ENCODE peak calls at places on chromosomes 7 and 10, in eight cellular contexts. K, S, N, L, F, O, J and C are unnamed samples.

GRCh38 chr10:683448-684071 is 5.9 kb downstream of the DIP2C start:
- DNase-seq in K (no peak), S (no peak), N (no peak), L (no peak), F (peak; percentile 91), O (peak; percentile 91), J (no peak), C (no peak)

GRCh38 chr10:6578221-6579192 is 1.6 kb downstream of the PRKCQ start:
- DNase-seq in K (no peak), S (peak; percentile 69), N (no peak), L (no peak), F (no peak), O (no peak), J (no peak), C (no peak)

GRCh38 chr10:58094985-58095718 is 172.5 kb downstream of the IPMK start:
- DNase-seq in K (no peak), S (no peak), N (peak; percentile 3), L (no peak), F (no peak), O (no peak), J (no peak), C (no peak)

GRCh38 chr10:130543787-130544186 is 407.6 kb downstream of the GLRX3 start:
- DNase-seq in K (no peak), S (no peak), N (no peak), L (no peak), F (no peak), O (no peak), J (no peak), C (no peak)

GRCh38 chr7:106006906-106007305 is 43.8 kb downstream of the CDHR3 start:
- DNase-seq in K (no peak), S (no peak), N (no peak), L (no peak), F (no peak), O (peak; percentile 39), J (no peak), C (no peak)

GRCh38 chr10:17062493-17063487 is 66.8 kb downstream of the CUBN start:
- DNase-seq in K (no peak), S (peak; percentile 31), N (no peak), L (no peak), F (peak; percentile 69), O (peak; percentile 82), J (peak; percentile 57), C (no peak)

GRCh38 chr7:72710983-72711382 is 117.0 kb downstream of the TYW1B start:
- DNase-seq in K (no peak), S (no peak), N (no peak), L (no peak), F (no peak), O (no peak), J (no peak), C (no peak)

GRCh38 chr10:112797908-112798307 is 152.1 kb upstream of the TCF7L2 start:
- DNase-seq in K (no peak), S (no peak), N (no peak), L (no peak), F (no peak), O (no peak), J (no peak), C (no peak)

GRCh38 chr7:42074079-42074478 is 162.9 kb downstream of the GLI3 start:
- DNase-seq in K (no peak), S (no peak), N (no peak), L (no peak), F (no peak), O (no peak), J (no peak), C (no peak)

GRCh38 chr7:117127585-117128168 is 174.4 kb downstream of the ST7 start:
- DNase-seq in K (peak; percentile 47), S (peak; percentile 42), N (peak; percentile 23), L (no peak), F (peak; percentile 77), O (no peak), J (peak; percentile 48), C (no peak)

GRCh38 chr10:45439365-45439764 is 65.3 kb downstream of the ALOX5 start:
- DNase-seq in K (no peak), S (no peak), N (no peak), L (no peak), F (no peak), O (no peak), J (no peak), C (peak; percentile 36)

GRCh38 chr10:70845261-70845660 is 29.5 kb downstream of the SGPL1 start:
- DNase-seq in K (no peak), S (no peak), N (no peak), L (no peak), F (no peak), O (no peak), J (no peak), C (no peak)

GRCh38 chr10:4234661-4235060 is 449.7 kb upstream of the KLF6 start:
- DNase-seq in K (no peak), S (no peak), N (no peak), L (no peak), F (no peak), O (no peak), J (no peak), C (no peak)

GRCh38 chr7:132590162-132590561 is 13.9 kb upstream of the PLXNA4 start:
- DNase-seq in K (no peak), S (no peak), N (no peak), L (no peak), F (no peak), O (no peak), J (no peak), C (no peak)

GRCh38 chr7:25186436-25186835 is 41.9 kb downstream of the NPVF start:
- DNase-seq in K (no peak), S (no peak), N (no peak), L (no peak), F (no peak), O (no peak), J (no peak), C (no peak)

GRCh38 chr10:112700401-112700800 is 249.6 kb upstream of the TCF7L2 start:
- DNase-seq in K (no peak), S (no peak), N (no peak), L (no peak), F (no peak), O (no peak), J (no peak), C (no peak)

GRCh38 chr7:39910108-39910869 is 39.8 kb upstream of the CDK13 start:
- DNase-seq in K (no peak), S (no peak), N (no peak), L (peak; percentile 41), F (no peak), O (no peak), J (no peak), C (no peak)
- TF ChIP-seq CTCF in K (no peak), S (no peak), N (no peak), L (no peak), F (no peak), O (no peak), J (no peak), C (no peak)

DNA sequence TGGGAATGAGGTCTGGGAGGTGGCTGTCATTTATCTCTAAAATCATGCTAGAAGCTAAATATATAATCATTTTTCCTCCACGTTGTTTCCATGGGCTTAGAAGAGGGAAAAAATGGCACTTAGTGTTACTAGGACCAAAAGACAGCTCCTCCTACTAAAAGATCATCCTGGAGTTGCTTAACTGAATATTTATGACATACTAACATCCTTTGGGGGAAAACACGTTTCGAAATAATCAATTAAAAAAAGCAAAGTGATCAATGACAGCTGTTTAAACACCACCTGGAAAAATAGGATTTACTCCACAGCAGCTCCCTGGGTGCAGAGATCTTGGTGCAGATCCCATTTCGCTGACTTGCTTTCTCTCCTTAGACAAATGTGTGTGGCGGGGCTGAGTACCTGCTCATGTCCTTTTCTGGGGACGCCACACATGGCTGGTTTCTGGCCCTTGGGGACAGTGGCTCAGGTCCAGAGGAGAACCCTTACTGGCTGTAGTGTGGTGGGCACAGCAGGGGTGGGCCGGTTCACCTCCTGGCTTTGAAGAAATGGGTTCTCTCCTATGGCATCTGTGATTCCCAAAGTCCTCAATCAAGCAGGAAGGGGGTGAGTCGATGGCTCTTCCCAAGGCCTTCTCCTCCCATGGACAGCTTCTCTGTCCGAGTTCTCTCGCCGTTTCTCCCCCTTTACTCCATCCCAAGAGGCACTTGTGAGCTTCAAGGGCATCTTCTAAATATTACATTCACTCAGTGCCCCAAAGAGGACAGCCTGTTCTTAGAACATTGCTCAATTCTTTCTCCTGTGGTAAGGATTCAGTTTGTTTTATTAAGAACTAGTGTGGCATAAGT is 156.4 kb upstream of the KLF14 start:
- DNase-seq in K (no peak), S (no peak), N (no peak), L (no peak), F (no peak), O (no peak), J (no peak), C (no peak)
- H3K4me1 ChIP-seq in K (no peaks in the 10 kb centered on the region), S (peaks cover 14% of the 10 kb centered on the region), N (peaks cover 5% of the 10 kb centered on the region), L (peaks cover 71% of the 10 kb centered on the region), F (peaks cover 69% of the 10 kb centered on the region), O (peaks cover 76% of the 10 kb centered on the region), J (peaks cover 48% of the 10 kb centered on the region), C (peaks cover 72% of the 10 kb centered on the region)

DNA sequence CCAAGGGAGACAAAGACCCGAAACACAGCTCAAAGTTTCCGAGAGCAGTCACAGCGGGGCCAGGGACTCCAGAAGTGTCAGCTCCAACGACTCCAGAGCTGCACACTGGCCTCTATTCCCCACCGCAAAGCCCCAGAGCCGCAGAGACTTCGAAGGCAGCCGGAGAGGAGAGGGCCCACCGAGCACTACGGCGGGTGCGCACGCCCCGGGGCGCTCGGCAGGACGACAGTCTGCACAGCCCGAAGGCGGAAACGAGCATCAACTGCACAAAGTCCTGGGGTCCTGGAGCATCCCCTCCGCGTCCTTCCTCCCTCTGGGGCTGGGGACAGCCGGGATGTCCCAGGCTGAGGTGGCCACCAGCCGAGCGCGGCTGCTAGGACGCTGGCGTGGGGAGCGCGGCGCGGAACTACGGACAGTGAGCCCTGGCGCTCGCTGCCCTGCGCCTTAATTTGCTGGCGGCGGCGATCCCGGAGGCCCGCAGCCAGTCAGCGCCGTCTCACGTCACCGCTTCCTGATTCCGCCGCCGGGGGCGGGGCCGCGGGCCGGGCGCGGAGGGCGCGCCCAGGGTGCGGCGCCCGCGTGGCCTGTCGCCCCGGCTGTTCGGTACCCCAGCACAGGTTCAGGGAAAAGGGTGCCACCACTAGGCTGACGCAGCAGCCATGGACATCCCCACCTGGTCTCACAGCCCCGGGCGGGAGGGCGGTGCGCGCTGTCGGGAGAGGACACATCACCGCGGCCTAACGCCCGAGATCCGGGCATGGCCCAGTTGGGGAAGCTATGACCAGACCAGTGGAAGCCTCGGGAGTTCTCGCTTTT is at the start of gene TBX20:
- DNase-seq in K (no peak), S (no peak), N (no peak), L (peak; percentile 50), F (no peak), O (no peak), J (peak; percentile 45), C (peak; percentile 69)
- H3K4me3 ChIP-seq in K (no peak within 1 kb of the TSS), S (no peak within 1 kb of the TSS), N (no peak within 1 kb of the TSS), L (peak within 1 kb of the TSS; percentile 42), F (peak within 1 kb of the TSS; percentile 34), O (peak within 1 kb of the TSS; percentile 37), J (peak within 1 kb of the TSS; percentile 15), C (no peak within 1 kb of the TSS)

DNA sequence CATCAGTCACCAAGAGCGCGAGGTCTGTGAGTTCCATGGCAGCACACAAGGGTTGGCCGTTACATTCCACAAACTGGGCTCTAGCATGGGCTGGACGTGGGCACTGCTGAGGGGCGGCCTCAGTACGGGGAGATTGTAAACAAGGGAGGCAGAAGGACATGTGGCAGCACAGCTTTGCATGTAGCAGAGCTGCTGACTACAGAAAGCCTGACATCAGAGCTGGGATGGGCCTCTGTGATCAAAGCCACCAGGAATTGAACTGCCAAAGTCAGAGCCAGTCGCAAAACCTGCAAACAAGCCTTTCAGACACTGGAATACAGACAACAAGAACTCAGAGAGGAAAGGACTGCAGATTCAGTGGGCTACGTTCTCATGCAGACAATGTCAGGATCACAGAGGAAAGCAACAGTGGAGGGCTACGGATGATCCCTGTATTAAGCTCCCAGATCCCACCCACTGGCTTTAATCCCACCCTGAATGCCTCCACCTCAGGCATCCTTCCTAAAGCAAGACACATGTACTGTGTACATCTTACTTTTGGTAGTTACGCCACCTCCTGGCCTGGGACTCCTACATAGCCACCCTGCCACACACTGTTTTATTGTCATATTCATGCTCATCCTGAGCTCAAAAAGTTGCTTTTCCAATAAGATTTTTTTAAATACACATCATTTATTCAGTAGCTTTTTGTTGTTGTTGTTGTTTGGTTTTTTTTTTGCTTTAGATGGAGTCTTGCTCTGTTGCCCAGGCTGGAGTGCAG is 291.1 kb upstream of the IMMP2L start:
- DNase-seq in K (no peak), S (no peak), N (no peak), L (no peak), F (no peak), O (no peak), J (no peak), C (peak; percentile 40)
- TF ChIP-seq CTCF in K (no peak), S (peak; percentile 48), N (peak; percentile 25), L (no peak), F (no peak), O (no peak), J (no peak), C (no peak)